ENCODE peak calls at places on chromosomes 4 and X, in eight cellular contexts. N, J, H, L, C, R, T and W are unnamed samples.

GRCh38 chrX:41705680-41706374 is 17.1 kb downstream of the GPR34 start:
- DNase-seq in R (no peak), C (no peak), J (no peak), L (no peak), H (no peak), N (no peak), T (no peak), W (no peak)

GRCh38 chr4:88382621-88383020 is 4.0 kb downstream of the HERC6 start:
- DNase-seq in C (no peak), L (no peak), R (no peak), N (no peak), T (no peak), H (no peak), J (peak; percentile 31), W (no peak)

GRCh38 chr4:92994727-92995126 is 691.0 kb downstream of the GRID2 start:
- DNase-seq in C (no peak), N (no peak), L (no peak), J (no peak), H (no peak), T (no peak), R (no peak), W (no peak)

GRCh38 chr4:189436207-189436606 is 504.5 kb upstream of the FRG1 start:
- DNase-seq in J (no peak), H (no peak), R (no peak), C (peak; percentile 10), L (no peak), N (no peak), T (no peak), W (no peak)

GRCh38 chrX:102129473-102129872 is 4.0 kb downstream of the TCEAL2 start:
- DNase-seq in N (no peak), C (peak; percentile 24), J (no peak), T (no peak), R (no peak), L (no peak), H (peak; percentile 8), W (no peak)

GRCh38 chr4:107935246-107935645 is 3.9 kb downstream of the CYP2U1 start:
- DNase-seq in J (no peak), T (no peak), R (no peak), C (no peak), N (no peak), H (no peak), L (no peak), W (no peak)

GRCh38 chr4:163701915-163702314 is 207.4 kb downstream of the TMA16 start:
- DNase-seq in J (no peak), N (no peak), R (no peak), T (no peak), C (peak; percentile 5), H (no peak), L (no peak), W (no peak)

GRCh38 chrX:153055827-153056748 is at the start of gene PNMA3:
- DNase-seq in N (peak; percentile 35), C (peak; percentile 24), L (no peak), H (peak; percentile 15), J (no peak), R (peak; percentile 73), T (no peak), W (no peak)

GRCh38 chrX:135509885-135510284 is 10.6 kb upstream of the INTS6L start:
- DNase-seq in R (no peak), L (no peak), T (no peak), C (no peak), J (no peak), H (no peak), N (no peak), W (no peak)

GRCh38 chrX:28628101-28628500 is 40.9 kb downstream of the IL1RAPL1 start:
- DNase-seq in R (no peak), C (no peak), J (no peak), N (no peak), L (no peak), H (no peak), T (no peak), W (no peak)

GRCh38 chrX:71163010-71163409 is 18.4 kb downstream of the NLGN3 start:
- DNase-seq in L (no peak), N (no peak), H (no peak), J (no peak), R (no peak), C (no peak), T (no peak), W (no peak)

GRCh38 chr4:108043536-108043935 is 53.8 kb downstream of the HADH start:
- DNase-seq in C (no peak), R (no peak), T (no peak), L (no peak), H (no peak), N (no peak), J (no peak), W (no peak)

GRCh38 chrX:67749536-67749935 is 205.7 kb downstream of the AR start:
- DNase-seq in C (no peak), R (no peak), T (no peak), H (no peak), J (no peak), N (no peak), L (no peak), W (no peak)

GRCh38 chr4:83267121-83267834 is 17.3 kb downstream of the COQ2 start:
- DNase-seq in N (no peak), L (no peak), R (no peak), H (no peak), J (no peak), C (peak; percentile 86), T (no peak), W (no peak)

GRCh38 chr4:40953253-40954118 is 203.7 kb downstream of the NSUN7 start:
- DNase-seq in N (no peak), L (no peak), R (no peak), J (no peak), C (no peak), H (no peak), T (no peak), W (no peak)
- H3K27ac ChIP-seq in N (no peak overlapping the region), L (peak overlapping the region; percentile 76), R (peak overlapping the region; percentile 92), J (no peak overlapping the region), C (no peak overlapping the region), H (no peak overlapping the region), T (peak overlapping the region; percentile 40), W (peak overlapping the region; percentile 63)

GRCh38 chr4:55172694-55173287 is 47.4 kb upstream of the KDR start:
- DNase-seq in J (no peak), R (peak; percentile 55), L (no peak), H (no peak), C (peak; percentile 13), N (no peak), T (no peak), W (no peak)
- H3K27ac ChIP-seq in J (no peak overlapping the region), R (peak overlapping the region; percentile 83), L (no peak overlapping the region), H (no peak overlapping the region), C (no peak overlapping the region), N (no peak overlapping the region), T (no peak overlapping the region), W (no peak overlapping the region)

DNA sequence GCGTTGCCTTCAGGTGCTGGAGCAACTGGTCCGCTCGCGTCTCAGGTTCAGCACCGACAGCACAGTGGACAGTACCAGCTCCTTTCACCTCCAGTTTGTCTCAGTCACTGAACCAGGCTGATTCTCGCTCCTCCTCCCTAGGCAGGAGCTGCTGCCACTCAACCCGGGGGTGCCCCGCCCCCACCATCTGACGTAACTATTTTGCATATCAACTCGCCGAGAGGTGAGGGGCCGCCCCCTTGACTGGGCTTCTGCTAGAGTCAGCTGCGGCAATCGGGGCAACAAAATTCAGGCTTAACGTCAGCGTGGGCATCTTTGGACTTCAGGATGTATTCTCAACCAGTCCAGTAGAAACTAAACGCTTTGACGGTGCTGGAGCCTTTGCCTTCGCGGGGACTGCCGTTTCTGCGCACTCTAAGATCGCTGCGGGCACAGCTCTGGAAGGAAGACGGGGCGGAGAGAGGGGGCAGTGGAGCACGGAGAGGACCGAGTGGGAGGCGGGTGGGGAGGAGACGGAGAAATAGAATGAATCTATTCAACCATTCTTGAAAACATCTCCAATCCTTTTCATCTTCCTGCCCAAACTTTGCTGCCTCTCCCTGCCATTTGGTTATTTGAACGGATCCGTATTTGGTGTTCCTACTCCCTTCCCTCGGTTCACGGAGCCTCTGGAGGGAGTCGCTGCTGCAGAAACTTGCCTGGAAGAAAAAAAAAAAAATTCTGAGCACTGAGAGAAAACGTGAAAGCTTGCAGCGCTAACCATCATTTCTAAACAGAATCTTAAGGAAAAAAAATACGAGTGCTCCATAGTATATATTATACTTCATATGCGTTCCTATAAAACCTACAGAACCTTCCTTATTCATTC is at the start of gene FSTL5:
- DNase-seq in H (peak; percentile 0), L (peak; percentile 66), T (no peak), C (peak; percentile 27), N (peak; percentile 99), J (peak; percentile 11), R (peak; percentile 77), W (peak; percentile 77)
- H3K27ac ChIP-seq in H (no peak within 1 kb of the TSS), L (no peak within 1 kb of the TSS), T (no peak within 1 kb of the TSS), C (no peak within 1 kb of the TSS), N (no peak within 1 kb of the TSS), J (no peak within 1 kb of the TSS), R (no peak within 1 kb of the TSS), W (peak within 1 kb of the TSS; percentile 43)

GRCh38 chrX:47264507-47265173 is 31.8 kb downstream of the USP11 start:
- DNase-seq in J (no peak), R (no peak), N (no peak), L (no peak), H (peak; percentile 11), T (no peak), C (peak; percentile 63), W (no peak)
- H3K27ac ChIP-seq in J (no peak overlapping the region), R (no peak overlapping the region), N (no peak overlapping the region), L (no peak overlapping the region), H (no peak overlapping the region), T (no peak overlapping the region), C (no peak overlapping the region), W (no peak overlapping the region)